ENCODE peak calls at places on chromosome 12, in four cellular contexts. P, E, F and M are unnamed samples. For H3K4me1, the result is how much of the 10 kb centered on the place peaks cover.

GRCh38 chr12:119614705-119615104 is 21.1 kb downstream of the TMEM233 start:
- DNase-seq in P (no peak), E (no peak), F (no peak), M (no peak)

GRCh38 chr12:1500095-1500801 is 94.1 kb downstream of the FBXL14 start:
- DNase-seq in F (peak), E (no peak), P (no peak), M (no peak)

GRCh38 chr12:20423557-20423956 is 55.2 kb downstream of the PDE3A start:
- DNase-seq in P (no peak), E (no peak), F (no peak), M (no peak)

GRCh38 chr12:15033029-15033428 is 60.2 kb downstream of the PDE6H start:
- DNase-seq in F (no peak), E (no peak), P (no peak), M (no peak)

GRCh38 chr12:102950107-102950949 is 7.1 kb upstream of the ASCL1 start:
- DNase-seq in F (peak), E (no peak), P (no peak), M (no peak)

GRCh38 chr12:76028649-76029277 is 2.8 kb downstream of the PHLDA1 start:
- DNase-seq in F (no peak), E (no peak), P (no peak), M (no peak)

GRCh38 chr12:9910716-9911421 is 21.3 kb downstream of the CLEC2A start:
- DNase-seq in F (no peak), P (no peak), E (no peak), M (no peak)

GRCh38 chr12:93137656-93138612 is 208.8 kb upstream of the EEA1 start:
- DNase-seq in E (no peak), P (no peak), F (no peak), M (no peak)

GRCh38 chr12:90826031-90826430 is 128.9 kb downstream of the CCER1 start:
- DNase-seq in E (no peak), P (no peak), F (no peak), M (no peak)

GRCh38 chr12:118237908-118238307 is 102.0 kb downstream of the PEBP1 start:
- DNase-seq in F (no peak), E (no peak), P (no peak), M (no peak)

GRCh38 chr12:53325539-53326061 is 4.2 kb upstream of the AAAS start:
- DNase-seq in F (peak), E (peak), P (no peak), M (no peak)

GRCh38 chr12:89838846-89839245 is 130.2 kb upstream of the ATP2B1 start:
- DNase-seq in F (no peak), E (no peak), P (no peak), M (no peak)

GRCh38 chr12:121817648-121818043 is 13.8 kb downstream of the SETD1B start:
- DNase-seq in P (no peak), E (no peak), F (no peak), M (no peak)
- H3K4me1 ChIP-seq in P (under half), E (under half), F (under half), M (under half)

GRCh38 chr12:133204264-133204603 is 22.9 kb downstream of the ZNF268 start:
- DNase-seq in P (no peak), E (no peak), F (no peak), M (no peak)
- H3K4me3 ChIP-seq in P (no peak), E (peak), F (no peak), M (peak)

GRCh38 chr12:25376392-25376791 is 125.7 kb upstream of the KRAS start:
- DNase-seq in F (no peak), P (no peak), E (no peak), M (no peak)
- H3K4me1 ChIP-seq in F (under half), P (under half), E (under half), M (under half)

GRCh38 chr12:132583736-132584135 is 26.6 kb downstream of the LRCOL1 start:
- DNase-seq in E (no peak), P (no peak), F (no peak), M (no peak)
- H3K4me3 ChIP-seq in E (no peak), P (no peak), F (no peak), M (no peak)

GRCh38 chr12:114917953-114918352 is 234.0 kb upstream of the TBX3 start:
- DNase-seq in P (no peak), F (no peak), E (no peak), M (no peak)

GRCh38 chr12:114917307-114917706 is 233.3 kb upstream of the TBX3 start:
- DNase-seq in F (no peak), P (no peak), E (no peak), M (no peak)

GRCh38 chr12:114918535-114919233 is 234.7 kb upstream of the TBX3 start:
- DNase-seq in E (no peak), F (peak), P (no peak), M (no peak)

GRCh38 chr12:114916124-114916523 is 232.1 kb upstream of the TBX3 start:
- DNase-seq in E (no peak), P (no peak), F (no peak), M (no peak)

GRCh38 chr12:114916531-114916930 is 232.6 kb upstream of the TBX3 start:
- DNase-seq in P (no peak), E (no peak), F (no peak), M (no peak)
- H3K4me1 ChIP-seq in P (under half), E (under half), F (under half), M (under half)

GRCh38 chr12:123387508-123388217 is 3.7 kb downstream of the KMT5A start:
- DNase-seq in E (no peak), F (peak), P (no peak), M (no peak)

GRCh38 chr12:123389560-123390351 is 5.8 kb downstream of the KMT5A start:
- DNase-seq in E (peak), F (peak), P (peak), M (peak)

GRCh38 chr12:123390415-123391093 is 6.6 kb downstream of the KMT5A start:
- DNase-seq in P (no peak), F (no peak), E (no peak), M (no peak)

GRCh38 chr12:123388218-123388947 is 4.5 kb downstream of the KMT5A start:
- DNase-seq in E (peak), P (peak), F (peak), M (peak)

DNA sequence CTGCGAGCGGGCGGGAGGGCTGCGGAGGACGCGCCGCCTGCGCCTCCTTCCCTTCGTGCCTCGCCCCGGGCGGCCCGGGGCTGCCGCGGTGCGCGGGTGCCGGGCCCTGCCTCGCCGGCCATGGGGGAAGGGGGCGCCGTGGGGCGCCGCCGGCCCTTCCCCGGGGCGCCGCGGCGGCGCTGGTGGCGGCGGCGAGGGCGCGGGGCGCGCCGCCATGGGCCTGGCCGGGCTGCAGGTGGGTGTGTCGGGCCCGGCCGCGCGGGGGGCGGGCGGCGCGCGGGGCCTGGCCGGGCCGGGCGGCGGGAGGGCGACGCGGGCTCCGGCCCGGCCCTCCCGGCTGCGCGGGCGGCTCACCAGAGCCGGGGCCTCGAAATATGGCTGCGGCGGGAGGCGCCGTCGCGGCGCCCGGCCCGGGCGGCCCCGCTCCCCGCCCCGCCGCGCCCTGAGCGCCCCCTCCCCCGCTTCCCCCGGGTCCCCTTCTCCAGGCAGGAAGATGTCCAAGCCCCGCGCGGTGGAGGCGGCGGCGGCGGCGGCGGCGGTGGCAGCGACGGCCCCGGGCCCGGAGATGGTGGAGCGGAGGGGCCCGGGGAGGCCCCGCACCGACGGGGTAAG is 5.1 kb downstream of the KMT5A start:
- DNase-seq in F (peak), P (no peak), E (no peak), M (no peak)
- H3K4me3 ChIP-seq in F (peak), P (peak), E (no peak), M (no peak)

DNA sequence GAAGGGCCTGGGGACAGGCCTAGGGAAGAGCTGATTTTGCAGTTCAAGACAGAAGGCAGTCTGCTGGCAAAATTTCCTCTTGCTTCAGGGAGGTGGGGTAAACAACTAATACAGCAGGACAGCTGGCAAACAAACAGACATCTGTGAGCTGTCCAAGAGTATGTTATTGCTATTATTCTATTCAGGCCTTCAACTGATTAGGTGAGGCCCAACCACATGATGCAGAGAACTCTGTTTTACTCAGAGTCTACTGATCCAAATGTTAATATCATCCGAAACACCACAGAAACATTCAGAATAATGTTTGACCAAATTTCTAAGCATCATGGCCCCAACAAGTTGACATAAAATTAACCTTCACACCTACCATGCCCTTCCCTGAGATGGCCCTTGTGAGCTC is 161.0 kb upstream of the E2F7 start:
- DNase-seq in E (no peak), F (no peak), P (no peak), M (no peak)
- H3K4me1 ChIP-seq in E (under half), F (under half), P (under half), M (under half)

GRCh38 chr12:124420041-124420765 is 125.3 kb downstream of the RFLNA start:
- DNase-seq in F (no peak), P (no peak), E (no peak), M (no peak)

GRCh38 chr12:124420972-124421674 is 126.2 kb downstream of the RFLNA start:
- DNase-seq in F (peak), E (no peak), P (no peak), M (no peak)

GRCh38 chr12:124422570-124423523 is 128.0 kb downstream of the RFLNA start:
- DNase-seq in F (peak), E (no peak), P (peak), M (no peak)

GRCh38 chr12:124423683-124424515 is 129.0 kb downstream of the RFLNA start:
- DNase-seq in P (no peak), F (no peak), E (peak), M (no peak)

DNA sequence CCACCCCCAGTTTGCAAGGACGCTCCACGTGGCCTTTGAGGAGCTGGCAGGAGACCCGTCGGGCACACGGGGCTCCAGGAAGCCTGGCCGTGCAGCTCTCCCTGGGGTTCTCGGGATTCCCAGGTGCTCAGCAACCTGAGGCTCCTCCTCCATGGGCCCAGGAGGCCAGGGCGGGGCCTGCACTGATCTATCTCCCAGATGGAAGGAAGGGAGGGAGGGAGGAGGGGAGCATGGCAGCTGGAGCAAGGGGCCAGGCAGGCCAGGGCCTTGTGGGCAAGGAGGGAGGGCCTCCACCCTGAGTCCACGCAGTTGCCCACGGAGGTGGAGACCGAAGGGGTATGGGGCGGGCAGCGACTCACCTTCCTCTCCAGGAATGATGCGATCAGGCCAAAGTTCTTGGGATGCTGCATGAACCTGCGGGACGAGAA is 127.3 kb downstream of the RFLNA start:
- DNase-seq in E (no peak), P (peak), F (peak), M (no peak)
- H3K4me3 ChIP-seq in E (no peak), P (no peak), F (no peak), M (no peak)